ENCODE peak calls at places on chromosomes 5 and 9, in seven cellular contexts. R is RWPE2, J is breast epithelium, Z is HepG2, C is transverse colon, O is GM12865, F is psoas muscle. B is an unnamed sample.
A peak's percentile ranks its signal among the peaks of the same experiment; 100 is the strongest.

GRCh38 chr5:122144236-122144635 is 14.9 kb downstream of the ZNF474 start:
- DNase-seq in R (no peak), J (no peak), Z (no peak), C (no peak), O (no peak), F (no peak), B (peak; percentile 48)

GRCh38 chr9:2116073-2116472 is 100.9 kb downstream of the SMARCA2 start:
- DNase-seq in R (no peak), J (peak; percentile 56), Z (peak; percentile 7), C (no peak), O (peak; percentile 20), F (no peak), B (peak; percentile 30)

GRCh38 chr9:33159058-33159759 is 7.9 kb downstream of the B4GALT1 start:
- DNase-seq in R (no peak), J (no peak), Z (no peak), C (peak; percentile 86), O (peak; percentile 60), F (peak; percentile 71), B (no peak)

GRCh38 chr9:110179734-110180133 is 28.2 kb downstream of the C9orf152 start:
- DNase-seq in R (no peak), J (no peak), Z (no peak), C (no peak), O (no peak), F (no peak), B (peak; percentile 43)

GRCh38 chr9:136248951-136249880 is 3.6 kb upstream of the QSOX2 start:
- DNase-seq in R (no peak), J (no peak), Z (no peak), C (no peak), O (no peak), F (peak; percentile 12), B (no peak)

GRCh38 chr5:147690595-147690994 is 91.9 kb downstream of the JAKMIP2 start:
- DNase-seq in R (no peak), J (no peak), Z (peak; percentile 25), C (no peak), O (no peak), F (no peak), B (peak; percentile 53)

GRCh38 chr5:110956280-110956912 is 115.1 kb upstream of the TSLP start:
- DNase-seq in R (no peak), J (no peak), Z (no peak), C (no peak), O (no peak), F (no peak), B (no peak)

GRCh38 chr5:107919969-107920368 is 249.2 kb upstream of the EFNA5 start:
- DNase-seq in R (no peak), J (no peak), Z (no peak), C (no peak), O (peak; percentile 29), F (no peak), B (no peak)

GRCh38 chr9:20111173-20111843 is 322.5 kb upstream of the SLC24A2 start:
- DNase-seq in R (no peak), J (no peak), Z (no peak), C (no peak), O (no peak), F (no peak), B (no peak)

GRCh38 chr5:120615967-120616645 is 152.0 kb downstream of the PRR16 start:
- DNase-seq in R (no peak), J (no peak), Z (no peak), C (no peak), O (no peak), F (no peak), B (peak; percentile 89)

GRCh38 chr5:35363387-35363965 is 133.2 kb upstream of the PRLR start:
- DNase-seq in R (no peak), J (no peak), Z (no peak), C (no peak), O (no peak), F (no peak), B (no peak)

GRCh38 chr5:178149199-178149932 is 4.3 kb downstream of the NHP2 start:
- DNase-seq in R (no peak), J (no peak), Z (no peak), C (no peak), O (no peak), F (no peak), B (no peak)
- TF ChIP-seq CTCF in R (no peak), J (no peak), Z (no peak), C (no peak), O (no peak), F (no peak), B (no peak)

GRCh38 chr5:9544502-9545300 is 1.2 kb downstream of the SEMA5A start:
- DNase-seq in R (peak; percentile 91), J (peak; percentile 79), Z (peak; percentile 35), C (peak; percentile 89), O (peak; percentile 67), F (peak; percentile 81), B (peak; percentile 85)

GRCh38 chr5:9545959-9546851 is at the start of gene SEMA5A:
- DNase-seq in R (peak; percentile 88), J (peak; percentile 50), Z (no peak), C (peak; percentile 86), O (peak; percentile 19), F (peak; percentile 71), B (peak; percentile 76)

GRCh38 chr5:9549941-9550340 is 4.1 kb upstream of the SEMA5A start:
- DNase-seq in R (no peak), J (no peak), Z (no peak), C (no peak), O (no peak), F (no peak), B (peak; percentile 37)

GRCh38 chr5:9545301-9545958 is 445 bp downstream of the SEMA5A start:
- DNase-seq in R (peak; percentile 73), J (no peak), Z (no peak), C (peak; percentile 33), O (no peak), F (peak; percentile 20), B (no peak)

DNA sequence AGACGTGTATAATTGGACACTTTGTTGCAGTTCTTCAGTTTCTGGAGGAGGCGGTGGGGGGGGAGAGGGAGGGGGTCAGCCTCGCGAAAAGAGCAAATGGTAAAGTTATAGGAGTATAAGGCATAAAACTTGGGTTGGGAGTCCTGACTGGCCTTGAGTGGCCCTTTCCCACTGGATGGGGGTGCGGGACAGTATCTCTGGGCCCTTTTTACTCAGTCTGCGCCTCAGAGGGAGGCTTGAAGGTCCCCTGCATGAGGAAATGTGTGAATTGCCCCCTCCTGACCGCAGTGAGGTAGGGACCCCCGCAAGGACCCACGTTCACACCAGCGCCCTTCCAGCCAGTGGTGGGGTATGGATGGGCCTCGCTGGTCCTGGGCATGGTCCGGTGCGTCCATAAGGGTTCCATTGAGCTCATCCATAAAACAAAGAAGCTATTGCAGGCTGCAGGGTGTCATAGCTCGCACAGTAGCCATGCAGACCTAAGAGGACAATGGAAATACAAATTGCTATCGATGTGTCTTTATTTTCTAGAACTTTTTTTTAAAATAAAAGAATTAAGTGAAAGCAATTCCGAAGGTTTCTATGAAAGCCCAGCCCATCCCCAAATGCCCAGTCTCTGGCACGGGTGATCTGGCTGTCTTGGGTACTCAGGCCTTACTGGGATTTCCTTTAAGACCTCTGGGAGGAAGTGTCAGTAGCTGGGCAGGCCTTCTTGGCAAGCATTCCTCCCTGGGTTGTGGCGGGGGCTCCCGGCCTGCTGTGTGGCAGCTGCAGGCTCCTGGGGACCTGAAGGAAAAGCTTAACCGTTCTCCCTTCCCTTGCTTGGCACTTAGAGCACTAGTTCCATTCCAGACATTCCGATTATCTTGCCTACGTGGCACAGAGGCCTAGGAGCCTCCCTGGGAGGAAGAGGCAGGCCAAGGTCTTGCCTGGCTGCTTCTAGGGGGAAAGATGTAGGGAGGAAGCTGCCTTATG is 1.4 kb upstream of the SEMA5A start:
- DNase-seq in R (peak; percentile 71), J (no peak), Z (no peak), C (peak; percentile 55), O (no peak), F (peak; percentile 14), B (peak; percentile 34)
- H3K4me3 ChIP-seq in R (peak overlapping the region; percentile 59), J (peak overlapping the region; percentile 85), Z (no peak overlapping the region), C (peak overlapping the region; percentile 68), O (no peak overlapping the region), F (peak overlapping the region; percentile 77), B (peak overlapping the region; percentile 71)

GRCh38 chr5:172707285-172708182 is 63.5 kb downstream of the DUSP1 start:
- DNase-seq in R (no peak), J (no peak), Z (peak; percentile 58), C (no peak), O (peak; percentile 57), F (no peak), B (peak; percentile 79)
- TF ChIP-seq CTCF in R (peak; percentile 94), J (peak; percentile 15), Z (peak; percentile 88), C (peak; percentile 21), O (peak; percentile 46), F (peak; percentile 12), B (peak; percentile 75)

DNA sequence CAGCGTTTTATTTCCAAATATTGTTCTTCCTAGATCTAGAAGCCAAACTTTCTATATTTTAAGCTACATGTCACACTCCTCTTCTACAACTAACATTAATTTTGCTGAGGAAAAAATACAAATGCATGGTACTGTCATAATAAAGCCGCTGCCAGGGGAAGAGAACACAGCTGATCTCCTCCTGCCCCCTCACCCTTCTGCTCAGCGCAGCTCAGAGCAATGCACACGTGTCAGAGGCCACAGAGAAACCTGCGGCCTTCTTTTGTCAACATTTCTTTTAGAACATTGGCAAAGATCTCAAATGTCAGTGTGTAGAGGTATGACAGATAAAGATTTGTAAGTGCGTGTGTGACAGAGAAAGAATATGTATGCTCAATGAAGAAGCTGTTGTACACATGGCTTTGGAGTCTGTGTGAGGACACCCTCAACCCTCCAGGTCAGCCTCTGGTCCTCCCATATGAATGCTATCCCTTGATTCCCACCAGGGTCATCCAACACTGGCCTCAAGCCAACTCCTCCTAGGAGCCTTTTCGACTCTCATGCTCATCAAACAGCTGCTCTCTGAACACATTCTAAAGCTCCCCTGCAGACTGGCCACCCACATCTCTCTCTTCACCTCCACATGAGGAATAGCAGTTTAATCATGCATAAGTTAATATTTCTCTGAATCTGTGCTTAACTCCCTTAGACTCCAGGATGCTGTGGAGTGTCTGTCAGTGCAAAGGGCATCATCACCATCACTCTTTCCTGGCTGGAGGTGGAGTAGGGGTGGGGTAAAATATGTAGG is 40.9 kb downstream of the TAS2R1 start:
- DNase-seq in R (no peak), J (no peak), Z (no peak), C (no peak), O (no peak), F (no peak), B (no peak)
- H3K4me3 ChIP-seq in R (no peak overlapping the region), J (no peak overlapping the region), Z (no peak overlapping the region), C (no peak overlapping the region), O (no peak overlapping the region), F (no peak overlapping the region), B (no peak overlapping the region)

GRCh38 chr5:95731571-95732554 is 727 bp downstream of the RHOBTB3 start:
- DNase-seq in R (peak; percentile 70), J (no peak), Z (peak; percentile 20), C (peak; percentile 56), O (peak; percentile 56), F (peak; percentile 56), B (peak; percentile 23)
- TF ChIP-seq CTCF in R (peak; percentile 2), J (no peak), Z (peak; percentile 47), C (no peak), O (no peak), F (no peak), B (no peak)

GRCh38 chr9:75467141-75467540 is 378.8 kb downstream of the OSTF1 start:
- DNase-seq in R (no peak), J (no peak), Z (no peak), C (no peak), O (no peak), F (no peak), B (peak; percentile 46)

DNA sequence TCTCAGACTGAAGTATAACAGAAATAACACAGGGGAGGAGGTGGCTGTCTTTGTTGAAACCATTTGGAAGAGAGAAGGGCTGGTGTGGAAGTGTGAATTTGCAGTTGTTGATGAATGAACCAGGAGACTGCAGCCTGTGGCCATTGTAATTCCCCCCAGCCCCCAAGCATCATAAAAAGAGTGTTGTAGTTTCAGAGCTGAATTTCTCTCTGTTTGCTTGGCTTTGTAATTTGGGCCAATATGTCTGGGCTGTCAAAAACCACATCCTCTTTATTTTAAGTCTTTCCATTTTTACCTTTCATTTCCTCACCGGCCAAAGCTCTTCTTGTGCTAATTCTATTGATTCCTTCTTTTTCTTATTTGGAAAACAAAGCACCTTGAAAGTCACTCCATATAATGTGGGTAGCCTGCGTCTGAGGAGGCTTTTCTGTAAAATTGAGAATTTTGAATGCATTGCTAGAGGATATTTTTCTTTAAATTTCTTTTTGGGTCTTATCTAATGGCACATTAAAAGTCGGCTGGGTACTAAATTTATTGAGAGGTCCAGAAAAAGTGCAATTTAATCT is 383.3 kb downstream of the OSTF1 start:
- DNase-seq in R (no peak), J (no peak), Z (no peak), C (no peak), O (peak; percentile 13), F (no peak), B (no peak)
- H3K4me3 ChIP-seq in R (no peak overlapping the region), J (no peak overlapping the region), Z (no peak overlapping the region), C (no peak overlapping the region), O (no peak overlapping the region), F (no peak overlapping the region), B (no peak overlapping the region)